ENCODE peak calls at places on chromosomes 13 and 19, in ten cellular contexts. One of them, this sample, is unnamed.
A peak's percentile ranks its signal among the peaks of the same experiment; 100 is the strongest.

GRCh38 chr13:78047151-78047550 is 128.5 kb upstream of the EDNRB start:
- DNase-seq in caudate nucleus: no peak
- DNase-seq in PC-3: no peak
- DNase-seq in thoracic aorta: no peak
- DNase-seq in RWPE1: no peak
- DNase-seq in psoas muscle: no peak
- DNase-seq in IMR-90: no peak
- DNase-seq in effector memory CD4-positive, alpha-beta T cell: no peak
- DNase-seq in aorta: no peak
- DNase-seq in osteoblast: no peak
- DNase-seq in this sample: no peak

GRCh38 chr13:29160862-29161261 is 340.7 kb downstream of the MTUS2 start:
- DNase-seq in psoas muscle: no peak
- DNase-seq in osteoblast: no peak
- DNase-seq in thoracic aorta: no peak
- DNase-seq in effector memory CD4-positive, alpha-beta T cell: no peak
- DNase-seq in IMR-90: no peak
- DNase-seq in aorta: no peak
- DNase-seq in PC-3: no peak
- DNase-seq in RWPE1: no peak
- DNase-seq in caudate nucleus: no peak
- DNase-seq in this sample: no peak

GRCh38 chr13:100789481-100789880 is 114.9 kb upstream of the TMTC4 start:
- DNase-seq in IMR-90: no peak
- DNase-seq in RWPE1: no peak
- DNase-seq in osteoblast: no peak
- DNase-seq in PC-3: no peak
- DNase-seq in caudate nucleus: no peak
- DNase-seq in thoracic aorta: no peak
- DNase-seq in psoas muscle: no peak
- DNase-seq in effector memory CD4-positive, alpha-beta T cell: no peak
- DNase-seq in aorta: no peak
- DNase-seq in this sample: no peak

GRCh38 chr13:79492313-79492798 is 11.4 kb downstream of the NDFIP2 start:
- DNase-seq in RWPE1: no peak
- DNase-seq in caudate nucleus: no peak
- DNase-seq in PC-3: no peak
- DNase-seq in effector memory CD4-positive, alpha-beta T cell: no peak
- DNase-seq in IMR-90: peak; percentile 13
- DNase-seq in aorta: no peak
- DNase-seq in osteoblast: no peak
- DNase-seq in thoracic aorta: no peak
- DNase-seq in psoas muscle: no peak
- DNase-seq in this sample: no peak

GRCh38 chr19:13044160-13044853 is 49.0 kb downstream of the NFIX start:
- DNase-seq in aorta: no peak
- DNase-seq in caudate nucleus: no peak
- DNase-seq in PC-3: peak; percentile 56
- DNase-seq in IMR-90: peak; percentile 62
- DNase-seq in psoas muscle: no peak
- DNase-seq in RWPE1: no peak
- DNase-seq in osteoblast: peak; percentile 80
- DNase-seq in thoracic aorta: no peak
- DNase-seq in effector memory CD4-positive, alpha-beta T cell: no peak
- DNase-seq in this sample: no peak

GRCh38 chr13:107099661-107100060 is 531.7 kb upstream of the ARGLU1 start:
- DNase-seq in psoas muscle: no peak
- DNase-seq in thoracic aorta: no peak
- DNase-seq in IMR-90: peak; percentile 93
- DNase-seq in effector memory CD4-positive, alpha-beta T cell: no peak
- DNase-seq in osteoblast: no peak
- DNase-seq in aorta: no peak
- DNase-seq in PC-3: peak; percentile 28
- DNase-seq in RWPE1: no peak
- DNase-seq in caudate nucleus: no peak
- DNase-seq in this sample: no peak

GRCh38 chr13:32587774-32588165 is 1.5 kb downstream of the PDS5B start:
- DNase-seq in RWPE1: no peak
- DNase-seq in caudate nucleus: no peak
- DNase-seq in effector memory CD4-positive, alpha-beta T cell: no peak
- DNase-seq in IMR-90: peak; percentile 30
- DNase-seq in osteoblast: no peak
- DNase-seq in aorta: no peak
- DNase-seq in psoas muscle: no peak
- DNase-seq in thoracic aorta: no peak
- DNase-seq in PC-3: peak; percentile 21
- DNase-seq in this sample: no peak

GRCh38 chr19:3671680-3672574 is 28.3 kb downstream of the PIP5K1C start:
- DNase-seq in PC-3: no peak
- DNase-seq in osteoblast: peak; percentile 90
- DNase-seq in psoas muscle: no peak
- DNase-seq in RWPE1: no peak
- DNase-seq in effector memory CD4-positive, alpha-beta T cell: no peak
- DNase-seq in thoracic aorta: no peak
- DNase-seq in IMR-90: peak; percentile 20
- DNase-seq in caudate nucleus: no peak
- DNase-seq in aorta: no peak
- DNase-seq in this sample: no peak

GRCh38 chr19:1053176-1054101 is 13.5 kb upstream of the ARHGAP45 start:
- DNase-seq in PC-3: no peak
- DNase-seq in IMR-90: no peak
- DNase-seq in RWPE1: no peak
- DNase-seq in thoracic aorta: no peak
- DNase-seq in psoas muscle: no peak
- DNase-seq in aorta: no peak
- DNase-seq in effector memory CD4-positive, alpha-beta T cell: no peak
- DNase-seq in osteoblast: no peak
- DNase-seq in caudate nucleus: no peak
- DNase-seq in this sample: no peak

GRCh38 chr19:35928507-35928906 is 7.7 kb upstream of the LRFN3 start:
- DNase-seq in IMR-90: no peak
- DNase-seq in RWPE1: no peak
- DNase-seq in PC-3: no peak
- DNase-seq in psoas muscle: no peak
- DNase-seq in aorta: no peak
- DNase-seq in thoracic aorta: no peak
- DNase-seq in caudate nucleus: no peak
- DNase-seq in effector memory CD4-positive, alpha-beta T cell: no peak
- DNase-seq in osteoblast: peak; percentile 3
- DNase-seq in this sample: no peak

GRCh38 chr19:752652-753517 is 2.0 kb downstream of the MISP start:
- DNase-seq in osteoblast: peak; percentile 99
- DNase-seq in RWPE1: peak; percentile 95
- DNase-seq in effector memory CD4-positive, alpha-beta T cell: no peak
- DNase-seq in aorta: peak; percentile 73
- DNase-seq in PC-3: peak; percentile 94
- DNase-seq in caudate nucleus: no peak
- DNase-seq in thoracic aorta: no peak
- DNase-seq in psoas muscle: peak; percentile 77
- DNase-seq in IMR-90: peak; percentile 90
- DNase-seq in this sample: peak; percentile 88

GRCh38 chr13:77514336-77514726 is 21.2 kb upstream of the SCEL start:
- DNase-seq in psoas muscle: no peak
- DNase-seq in osteoblast: no peak
- DNase-seq in caudate nucleus: no peak
- DNase-seq in aorta: no peak
- DNase-seq in effector memory CD4-positive, alpha-beta T cell: no peak
- DNase-seq in thoracic aorta: no peak
- DNase-seq in IMR-90: no peak
- DNase-seq in PC-3: no peak
- DNase-seq in RWPE1: no peak
- DNase-seq in this sample: no peak

GRCh38 chr13:27968316-27969072 is 621 bp downstream of the CDX2 start:
- DNase-seq in PC-3: no peak
- DNase-seq in caudate nucleus: no peak
- DNase-seq in IMR-90: no peak
- DNase-seq in thoracic aorta: no peak
- DNase-seq in effector memory CD4-positive, alpha-beta T cell: no peak
- DNase-seq in psoas muscle: no peak
- DNase-seq in aorta: no peak
- DNase-seq in osteoblast: peak; percentile 66
- DNase-seq in RWPE1: no peak
- DNase-seq in this sample: no peak

GRCh38 chr13:33677215-33677614 is 140.7 kb upstream of the RFC3 start:
- DNase-seq in psoas muscle: no peak
- DNase-seq in RWPE1: no peak
- DNase-seq in thoracic aorta: no peak
- DNase-seq in osteoblast: no peak
- DNase-seq in PC-3: no peak
- DNase-seq in IMR-90: no peak
- DNase-seq in aorta: no peak
- DNase-seq in caudate nucleus: no peak
- DNase-seq in effector memory CD4-positive, alpha-beta T cell: no peak
- DNase-seq in this sample: no peak

GRCh38 chr13:33678906-33679657 is 138.9 kb upstream of the RFC3 start:
- DNase-seq in caudate nucleus: no peak
- DNase-seq in psoas muscle: peak; percentile 51
- DNase-seq in aorta: peak; percentile 63
- DNase-seq in effector memory CD4-positive, alpha-beta T cell: peak; percentile 32
- DNase-seq in IMR-90: peak; percentile 1
- DNase-seq in thoracic aorta: peak; percentile 6
- DNase-seq in PC-3: peak; percentile 90
- DNase-seq in RWPE1: peak; percentile 36
- DNase-seq in osteoblast: no peak
- DNase-seq in this sample: no peak

GRCh38 chr13:33678084-33678483 is 139.9 kb upstream of the RFC3 start:
- DNase-seq in thoracic aorta: no peak
- DNase-seq in PC-3: no peak
- DNase-seq in psoas muscle: no peak
- DNase-seq in RWPE1: no peak
- DNase-seq in effector memory CD4-positive, alpha-beta T cell: no peak
- DNase-seq in aorta: no peak
- DNase-seq in IMR-90: no peak
- DNase-seq in caudate nucleus: no peak
- DNase-seq in osteoblast: no peak
- DNase-seq in this sample: no peak

GRCh38 chr13:33682020-33682564 is 135.9 kb upstream of the RFC3 start:
- DNase-seq in thoracic aorta: no peak
- DNase-seq in aorta: no peak
- DNase-seq in psoas muscle: no peak
- DNase-seq in caudate nucleus: no peak
- DNase-seq in osteoblast: no peak
- DNase-seq in IMR-90: no peak
- DNase-seq in PC-3: no peak
- DNase-seq in effector memory CD4-positive, alpha-beta T cell: no peak
- DNase-seq in RWPE1: no peak
- DNase-seq in this sample: no peak

GRCh38 chr13:33679658-33680012 is 138.3 kb upstream of the RFC3 start:
- DNase-seq in thoracic aorta: no peak
- DNase-seq in caudate nucleus: no peak
- DNase-seq in RWPE1: no peak
- DNase-seq in PC-3: no peak
- DNase-seq in effector memory CD4-positive, alpha-beta T cell: no peak
- DNase-seq in psoas muscle: no peak
- DNase-seq in IMR-90: no peak
- DNase-seq in aorta: no peak
- DNase-seq in osteoblast: no peak
- DNase-seq in this sample: no peak
- H3K27ac ChIP-seq in thoracic aorta: no peak overlapping the region
- H3K27ac ChIP-seq in caudate nucleus: no peak overlapping the region
- H3K27ac ChIP-seq in RWPE1: peak overlapping the region; percentile 68
- H3K27ac ChIP-seq in PC-3: peak overlapping the region; percentile 96
- H3K27ac ChIP-seq in effector memory CD4-positive, alpha-beta T cell: peak overlapping the region; percentile 25
- H3K27ac ChIP-seq in psoas muscle: no peak overlapping the region
- H3K27ac ChIP-seq in IMR-90: no peak overlapping the region
- H3K27ac ChIP-seq in aorta: no peak overlapping the region
- H3K27ac ChIP-seq in osteoblast: no peak overlapping the region
- H3K27ac ChIP-seq in this sample: no peak overlapping the region

GRCh38 chr13:23622991-23623390 is 52.8 kb downstream of the TNFRSF19 start:
- DNase-seq in caudate nucleus: no peak
- DNase-seq in IMR-90: no peak
- DNase-seq in effector memory CD4-positive, alpha-beta T cell: no peak
- DNase-seq in thoracic aorta: no peak
- DNase-seq in aorta: no peak
- DNase-seq in osteoblast: no peak
- DNase-seq in RWPE1: no peak
- DNase-seq in psoas muscle: no peak
- DNase-seq in PC-3: no peak
- DNase-seq in this sample: no peak
- H3K27ac ChIP-seq in caudate nucleus: no peak overlapping the region
- H3K27ac ChIP-seq in IMR-90: no peak overlapping the region
- H3K27ac ChIP-seq in effector memory CD4-positive, alpha-beta T cell: no peak overlapping the region
- H3K27ac ChIP-seq in thoracic aorta: no peak overlapping the region
- H3K27ac ChIP-seq in aorta: no peak overlapping the region
- H3K27ac ChIP-seq in osteoblast: no peak overlapping the region
- H3K27ac ChIP-seq in RWPE1: no peak overlapping the region
- H3K27ac ChIP-seq in psoas muscle: no peak overlapping the region
- H3K27ac ChIP-seq in PC-3: no peak overlapping the region
- H3K27ac ChIP-seq in this sample: no peak overlapping the region

GRCh38 chr13:52644108-52644507 is 1.9 kb downstream of the HNRNPA1L2 start:
- DNase-seq in caudate nucleus: no peak
- DNase-seq in PC-3: peak; percentile 35
- DNase-seq in osteoblast: no peak
- DNase-seq in effector memory CD4-positive, alpha-beta T cell: no peak
- DNase-seq in aorta: no peak
- DNase-seq in thoracic aorta: no peak
- DNase-seq in psoas muscle: no peak
- DNase-seq in RWPE1: peak; percentile 4
- DNase-seq in IMR-90: peak; percentile 54
- DNase-seq in this sample: no peak
- H3K27ac ChIP-seq in caudate nucleus: no peak overlapping the region
- H3K27ac ChIP-seq in PC-3: no peak overlapping the region
- H3K27ac ChIP-seq in osteoblast: no peak overlapping the region
- H3K27ac ChIP-seq in effector memory CD4-positive, alpha-beta T cell: no peak overlapping the region
- H3K27ac ChIP-seq in aorta: no peak overlapping the region
- H3K27ac ChIP-seq in thoracic aorta: no peak overlapping the region
- H3K27ac ChIP-seq in psoas muscle: no peak overlapping the region
- H3K27ac ChIP-seq in RWPE1: no peak overlapping the region
- H3K27ac ChIP-seq in IMR-90: no peak overlapping the region
- H3K27ac ChIP-seq in this sample: no peak overlapping the region

GRCh38 chr13:25179810-25180437 is 7.8 kb upstream of the AMER2 start:
- DNase-seq in effector memory CD4-positive, alpha-beta T cell: no peak
- DNase-seq in psoas muscle: no peak
- DNase-seq in aorta: no peak
- DNase-seq in osteoblast: no peak
- DNase-seq in caudate nucleus: no peak
- DNase-seq in thoracic aorta: no peak
- DNase-seq in PC-3: no peak
- DNase-seq in IMR-90: no peak
- DNase-seq in RWPE1: no peak
- DNase-seq in this sample: no peak
- H3K27ac ChIP-seq in effector memory CD4-positive, alpha-beta T cell: no peak overlapping the region
- H3K27ac ChIP-seq in psoas muscle: no peak overlapping the region
- H3K27ac ChIP-seq in aorta: no peak overlapping the region
- H3K27ac ChIP-seq in osteoblast: no peak overlapping the region
- H3K27ac ChIP-seq in caudate nucleus: peak overlapping the region; percentile 80
- H3K27ac ChIP-seq in thoracic aorta: no peak overlapping the region
- H3K27ac ChIP-seq in PC-3: no peak overlapping the region
- H3K27ac ChIP-seq in IMR-90: no peak overlapping the region
- H3K27ac ChIP-seq in RWPE1: no peak overlapping the region
- H3K27ac ChIP-seq in this sample: no peak overlapping the region